ENCODE peak calls at places on chromosome 20, in four cellular contexts. Y, R, I and V are unnamed samples.

GRCh38 chr20:1286267-1287036 is 20.4 kb downstream of the SNPH start:
- DNase-seq in Y (no peak), R (no peak), I (no peak), V (no peak)

GRCh38 chr20:13017883-13018535 is 9.2 kb downstream of the SPTLC3 start:
- DNase-seq in Y (no peak), R (no peak), I (no peak), V (peak)

GRCh38 chr20:58818585-58819285 is 32.0 kb downstream of the GNAS-AS1 start:
- DNase-seq in Y (peak), R (no peak), I (no peak), V (peak)

GRCh38 chr20:6519556-6519955 is 247.9 kb upstream of the BMP2 start:
- DNase-seq in Y (peak), R (no peak), I (peak), V (peak)

GRCh38 chr20:52972965-52973819 is 1.0 kb downstream of the TSHZ2 start:
- DNase-seq in Y (no peak), R (no peak), I (no peak), V (no peak)

GRCh38 chr20:59623133-59623532 is 18.8 kb downstream of the PHACTR3 start:
- DNase-seq in Y (no peak), R (no peak), I (no peak), V (no peak)

GRCh38 chr20:2858591-2858990 is 14.7 kb upstream of the PTPRA start:
- DNase-seq in Y (no peak), R (no peak), I (no peak), V (no peak)

GRCh38 chr20:13068336-13068735 is 59.6 kb downstream of the SPTLC3 start:
- DNase-seq in Y (no peak), R (no peak), I (no peak), V (peak)

GRCh38 chr20:3730803-3731370 is 1.6 kb upstream of the HSPA12B start:
- DNase-seq in Y (no peak), R (no peak), I (no peak), V (no peak)

GRCh38 chr20:650281-650680 is 2.7 kb downstream of the SRXN1 start:
- DNase-seq in Y (no peak), R (no peak), I (no peak), V (no peak)

DNA sequence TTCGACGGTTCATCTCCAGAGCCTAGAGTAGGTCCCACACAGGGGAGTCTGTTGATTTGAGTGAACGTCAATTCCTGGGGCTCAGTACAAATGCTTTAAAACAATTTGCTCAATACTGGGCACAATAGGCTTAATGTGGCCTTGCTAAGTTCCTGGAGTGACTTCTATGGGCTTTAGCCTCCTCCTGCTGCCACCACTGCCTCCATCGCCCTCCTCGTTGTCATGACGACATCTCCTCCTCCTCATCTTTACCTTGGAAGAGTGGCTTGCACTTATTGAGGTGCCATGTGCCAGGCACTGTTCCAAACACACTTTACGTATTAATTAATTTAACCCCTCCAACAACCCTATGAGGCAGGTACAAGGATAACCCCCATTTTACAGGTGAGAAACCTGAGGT is 11.8 kb upstream of the ZMYND8 start:
- DNase-seq in Y (no peak), R (no peak), I (no peak), V (no peak)
- H3K9ac ChIP-seq in Y (no peak), R (no peak), I (no peak), V (no peak)

DNA sequence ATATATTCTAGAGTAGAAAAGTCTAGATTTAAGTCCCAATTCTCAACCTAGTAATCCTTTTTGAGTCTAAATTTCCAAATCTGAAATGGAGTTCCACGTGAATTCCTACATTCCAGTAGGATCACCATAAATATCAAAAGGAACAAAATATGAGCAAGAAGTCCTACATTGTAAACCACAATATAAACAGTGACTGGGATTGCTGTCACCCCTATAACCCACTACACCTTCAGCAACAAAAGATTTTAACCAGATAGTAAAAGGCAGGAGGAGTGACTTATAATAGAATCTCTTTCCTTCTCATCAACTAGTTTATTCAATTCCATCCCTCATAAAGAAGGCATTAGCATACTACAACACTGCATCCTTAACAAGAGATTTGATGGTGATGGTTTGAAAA is 210.6 kb downstream of the KIF16B start:
- DNase-seq in Y (no peak), R (no peak), I (no peak), V (peak)
- H3K9ac ChIP-seq in Y (no peak), R (no peak), I (no peak), V (no peak)

GRCh38 chr20:63952210-63952535 is 4.0 kb downstream of the UCKL1 start:
- DNase-seq in Y (no peak), R (no peak), I (no peak), V (no peak)

GRCh38 chr20:63952769-63953168 is 3.4 kb downstream of the UCKL1 start:
- DNase-seq in Y (no peak), R (no peak), I (no peak), V (no peak)

GRCh38 chr20:63950701-63951397 is 5.4 kb downstream of the UCKL1 start:
- DNase-seq in Y (no peak), R (no peak), I (no peak), V (no peak)

GRCh38 chr20:63953764-63954429 is 2.3 kb downstream of the UCKL1 start:
- DNase-seq in Y (no peak), R (no peak), I (no peak), V (no peak)

GRCh38 chr20:63951398-63952209 is 4.6 kb downstream of the UCKL1 start:
- DNase-seq in Y (no peak), R (no peak), I (no peak), V (no peak)
- H3K9ac ChIP-seq in Y (peak), R (no peak), I (no peak), V (no peak)

GRCh38 chr20:32966382-32966781 is 37.9 kb downstream of the SUN5 start:
- DNase-seq in Y (no peak), R (no peak), I (no peak), V (no peak)

GRCh38 chr20:32965115-32965514 is 39.1 kb downstream of the SUN5 start:
- DNase-seq in Y (no peak), R (peak), I (no peak), V (no peak)

GRCh38 chr20:32964575-32964974 is 39.7 kb downstream of the SUN5 start:
- DNase-seq in Y (no peak), R (no peak), I (no peak), V (no peak)

GRCh38 chr20:32966881-32967781 is 37.1 kb downstream of the SUN5 start:
- DNase-seq in Y (no peak), R (no peak), I (no peak), V (no peak)

DNA sequence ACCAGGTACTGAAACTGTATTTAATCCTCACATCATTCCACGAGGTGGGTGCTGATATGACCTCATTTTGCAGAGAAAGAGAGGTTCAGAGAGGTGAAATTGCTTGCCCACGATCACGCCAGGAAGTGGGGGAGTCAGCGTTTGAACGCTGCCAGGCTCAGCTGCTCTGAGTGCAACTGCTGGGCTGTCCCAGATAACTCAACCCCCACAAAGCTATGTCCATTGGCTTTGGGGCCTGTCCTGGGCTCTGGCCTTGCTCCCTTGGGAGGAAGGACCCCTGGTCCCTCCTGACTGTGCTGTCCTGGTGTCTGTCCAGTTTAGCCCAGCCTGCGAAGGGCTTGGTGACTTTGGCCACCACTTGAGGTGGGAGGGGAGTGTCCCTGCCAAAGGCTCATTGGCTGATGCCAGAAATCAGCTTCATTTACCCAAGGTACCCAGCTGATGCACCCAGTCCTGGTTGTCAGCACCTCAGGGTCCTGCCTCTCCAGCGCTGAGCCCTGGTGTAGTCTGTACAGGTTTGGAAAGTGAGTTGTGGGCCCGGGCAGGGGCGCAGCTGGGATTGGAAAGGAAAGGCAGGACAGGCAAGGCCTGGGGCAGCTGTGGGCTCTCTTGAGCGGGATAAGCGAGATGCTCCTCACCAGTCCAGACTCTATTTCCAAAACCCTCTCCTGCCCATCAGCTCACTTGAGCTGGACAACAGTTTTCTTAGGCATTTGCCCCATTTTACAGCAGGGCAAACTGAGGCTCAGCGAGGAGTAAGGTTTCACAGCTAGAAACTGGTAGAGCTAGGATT is 38.5 kb downstream of the SUN5 start:
- DNase-seq in Y (no peak), R (no peak), I (no peak), V (no peak)
- H3K9ac ChIP-seq in Y (no peak), R (no peak), I (no peak), V (no peak)

GRCh38 chr20:57564180-57564802 is 3.4 kb downstream of the PCK1 start:
- DNase-seq in Y (no peak), R (no peak), I (no peak), V (no peak)

GRCh38 chr20:57563522-57563921 is 2.6 kb downstream of the PCK1 start:
- DNase-seq in Y (no peak), R (no peak), I (no peak), V (no peak)

GRCh38 chr20:57566399-57566798 is 5.5 kb downstream of the PCK1 start:
- DNase-seq in Y (no peak), R (no peak), I (no peak), V (no peak)

GRCh38 chr20:57566803-57567459 is 6.0 kb downstream of the PCK1 start:
- DNase-seq in Y (no peak), R (no peak), I (no peak), V (no peak)

GRCh38 chr20:57564951-57565642 is 4.2 kb downstream of the PCK1 start:
- DNase-seq in Y (no peak), R (no peak), I (no peak), V (no peak)
- H3K9ac ChIP-seq in Y (peak), R (no peak), I (no peak), V (no peak)

GRCh38 chr20:17806739-17807441 is 107.1 kb downstream of the BANF2 start:
- DNase-seq in Y (peak), R (peak), I (peak), V (no peak)
- H3K9ac ChIP-seq in Y (peak), R (no peak), I (no peak), V (no peak)